ENCODE peak calls at places on chromosomes 4 and X, in nine cellular contexts. H is body of pancreas, I is Peyer's patch, Y is heart left ventricle, L is suprapubic skin, Q is testis, C is ovary, M is adrenal gland, P is IMR-90. E is an unnamed sample.

GRCh38 chr4:82560853-82561744 is 689 bp downstream of the TMEM150C start:
- DNase-seq in C (peak; percentile 45), H (no peak), I (no peak), P (no peak), Q (no peak), L (no peak), Y (no peak), M (peak; percentile 22), E (peak; percentile 44)

GRCh38 chr4:154491731-154492249 is at the start of gene DCHS2:
- DNase-seq in H (no peak), P (no peak), I (peak; percentile 59), M (peak; percentile 14), Q (no peak), Y (no peak), C (peak; percentile 44), L (peak; percentile 57), E (peak; percentile 58)

GRCh38 chr4:121358473-121358872 is 22.3 kb downstream of the QRFPR start:
- DNase-seq in Q (no peak), L (no peak), H (no peak), M (peak; percentile 21), C (no peak), Y (no peak), P (peak; percentile 23), I (no peak), E (no peak)

GRCh38 chrX:1295550-1295949 is 26.9 kb downstream of the CSF2RA start:
- DNase-seq in M (no peak), C (no peak), P (no peak), Q (no peak), H (no peak), I (no peak), Y (no peak), L (no peak), E (no peak)

GRCh38 chr4:121307441-121308327 is 73.1 kb downstream of the QRFPR start:
- DNase-seq in Y (no peak), Q (peak; percentile 51), M (no peak), I (no peak), H (no peak), C (no peak), L (no peak), P (peak; percentile 34), E (no peak)

GRCh38 chr4:48578132-48578964 is 88.3 kb downstream of the ZAR1 start:
- DNase-seq in C (no peak), Y (peak; percentile 55), Q (peak; percentile 87), M (peak; percentile 71), H (peak; percentile 64), L (no peak), I (peak; percentile 82), P (peak; percentile 78), E (peak; percentile 63)

GRCh38 chr4:55321707-55322264 is 24.3 kb upstream of the SRD5A3 start:
- DNase-seq in C (peak; percentile 44), L (peak; percentile 76), Y (peak; percentile 71), M (peak; percentile 80), Q (peak; percentile 88), I (peak; percentile 79), H (peak; percentile 63), P (peak; percentile 76), E (peak; percentile 38)

GRCh38 chr4:20512053-20512810 is 188.0 kb upstream of the PACRGL start:
- DNase-seq in L (no peak), P (no peak), Y (no peak), M (no peak), I (no peak), H (no peak), C (no peak), Q (no peak), E (no peak)

GRCh38 chr4:113008726-113009125 is 40.7 kb upstream of the ANK2 start:
- DNase-seq in H (no peak), Q (peak; percentile 18), C (no peak), I (no peak), L (no peak), M (no peak), Y (no peak), P (no peak), E (no peak)

GRCh38 chr4:6177587-6178197 is 22.7 kb downstream of the JAKMIP1 start:
- DNase-seq in Y (no peak), C (no peak), L (no peak), I (peak; percentile 74), Q (peak; percentile 64), P (no peak), M (no peak), H (no peak), E (no peak)

GRCh38 chrX:130952266-130953043 is 49.4 kb upstream of the ENOX2 start:
- DNase-seq in C (no peak), Q (no peak), M (no peak), P (no peak), L (no peak), I (no peak), Y (no peak), H (no peak), E (no peak)

GRCh38 chrX:137747231-137747630 is 181.3 kb downstream of the ZIC3 start:
- DNase-seq in H (no peak), Y (no peak), I (no peak), P (no peak), M (no peak), L (no peak), Q (no peak), C (no peak), E (no peak)

GRCh38 chr4:165874799-165875371 is 1.8 kb downstream of the TLL1 start:
- DNase-seq in I (peak; percentile 68), Y (peak; percentile 28), H (peak; percentile 33), L (no peak), Q (peak; percentile 72), C (no peak), M (peak; percentile 16), P (no peak), E (peak; percentile 46)

GRCh38 chr4:153577053-153577452 is 107.0 kb upstream of the TLR2 start:
- DNase-seq in Q (no peak), P (no peak), H (no peak), I (no peak), M (no peak), Y (no peak), L (no peak), C (no peak), E (no peak)

DNA sequence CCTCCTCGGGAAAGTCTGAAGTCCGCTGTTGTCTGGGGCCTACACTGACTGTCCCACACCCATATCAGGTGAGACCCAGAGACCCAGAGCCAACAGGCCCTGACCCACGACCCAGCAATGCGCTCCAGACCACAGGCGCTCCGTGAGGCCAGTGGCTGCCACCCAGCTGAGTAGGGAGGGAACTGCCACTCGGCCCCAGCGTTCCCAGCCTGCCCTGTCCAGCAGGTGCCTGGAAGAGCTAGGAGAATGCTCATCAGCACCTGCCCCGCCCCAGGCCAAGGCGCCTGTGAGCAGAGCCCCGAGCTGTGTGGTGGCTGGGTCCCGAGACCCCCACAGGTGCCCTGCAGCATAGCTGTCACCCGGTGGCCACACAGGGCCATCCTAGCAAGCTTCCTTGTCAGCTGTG is 2.7 kb downstream of the SPON2 start:
- DNase-seq in P (no peak), I (no peak), Y (no peak), L (no peak), H (no peak), C (no peak), Q (no peak), M (no peak), E (no peak)
- H3K4me3 ChIP-seq in P (no peak overlapping the region), I (no peak overlapping the region), Y (no peak overlapping the region), L (no peak overlapping the region), H (no peak overlapping the region), C (no peak overlapping the region), Q (no peak overlapping the region), M (no peak overlapping the region), E (no peak overlapping the region)

DNA sequence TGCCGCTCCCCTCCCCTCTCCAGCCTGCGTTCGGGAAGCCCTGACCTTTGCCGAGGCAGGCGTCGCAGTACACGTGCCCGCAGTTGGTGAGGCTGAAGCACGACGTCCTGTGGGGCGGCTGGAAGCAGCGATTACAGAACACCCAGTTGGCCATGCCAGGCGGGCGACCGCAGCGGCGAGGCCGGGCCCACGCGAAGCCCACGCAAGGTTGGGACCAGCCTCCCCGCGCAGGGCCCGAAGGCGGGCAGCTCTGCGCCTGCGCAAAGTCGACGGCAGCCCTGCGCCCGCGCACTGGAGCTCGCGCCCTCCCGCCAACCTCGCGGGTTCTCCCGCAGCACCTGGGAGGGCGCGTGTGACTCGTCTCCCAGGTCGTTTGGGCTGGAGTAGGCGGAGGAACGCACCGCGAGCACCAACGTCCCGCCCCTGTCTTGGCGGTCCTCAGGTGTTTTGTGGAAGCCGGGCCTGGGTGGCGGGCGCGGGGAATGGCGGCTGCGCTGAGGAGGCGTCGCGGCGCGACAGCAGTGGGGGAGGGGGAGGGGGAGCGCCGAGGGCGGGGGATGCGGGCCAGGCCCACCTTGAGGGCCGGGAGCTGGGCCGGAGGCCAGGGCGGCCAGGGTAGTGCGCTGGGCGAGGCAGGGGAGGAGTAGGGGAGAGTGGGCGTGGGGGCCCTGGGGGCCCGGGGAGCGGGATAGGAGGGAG is at the start of gene RNF212:
- DNase-seq in Y (no peak), H (peak; percentile 47), L (peak; percentile 57), P (no peak), Q (peak; percentile 38), M (no peak), I (no peak), C (peak; percentile 71), E (no peak)
- TF ChIP-seq POLR2A in Y (no peak), H (no peak), L (no peak), P (no peak), Q (no peak), M (no peak), I (no peak), C (no peak), E (no peak)

DNA sequence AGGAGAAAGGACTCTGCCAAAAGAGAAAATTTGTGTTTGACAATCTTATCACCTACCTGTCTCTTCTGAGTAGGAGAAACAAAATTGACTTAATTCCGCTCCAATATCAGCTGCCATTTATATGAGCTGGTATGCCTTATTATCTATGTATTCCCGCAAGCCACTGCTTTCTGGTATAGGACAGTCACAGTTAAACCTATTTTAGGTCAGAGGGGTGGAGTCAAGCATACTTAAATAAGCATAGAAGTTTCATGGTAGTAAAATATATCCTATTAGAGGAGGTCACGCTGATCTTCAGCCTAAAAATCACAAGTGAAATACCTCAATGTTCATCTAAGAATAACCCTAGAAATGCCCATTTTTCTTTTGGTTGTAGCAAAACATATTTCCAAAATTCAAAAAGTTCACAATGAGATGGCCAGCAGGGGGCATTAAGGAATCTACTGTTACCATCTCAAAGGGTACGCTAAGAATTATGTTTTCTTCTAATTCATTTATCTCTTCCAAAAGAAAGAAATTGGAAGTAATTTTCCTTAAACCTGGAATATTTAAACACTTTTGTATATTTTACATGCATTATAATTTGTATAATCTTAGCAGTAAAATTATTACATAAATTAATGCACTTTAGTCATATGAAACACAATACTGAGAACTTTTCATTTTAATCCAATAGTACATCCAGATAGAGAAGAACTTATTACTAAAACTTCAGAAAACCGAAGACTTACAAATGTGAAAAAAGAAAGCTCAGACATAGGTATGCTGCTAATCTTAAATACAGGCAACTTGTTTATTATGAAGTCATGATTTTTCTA is 10.5 kb downstream of the PPAT start:
- DNase-seq in M (peak; percentile 31), H (peak; percentile 17), L (no peak), I (peak; percentile 69), C (no peak), P (peak; percentile 45), Q (peak; percentile 68), Y (no peak), E (no peak)
- H3K27ac ChIP-seq in M (no peak overlapping the region), H (no peak overlapping the region), L (no peak overlapping the region), I (no peak overlapping the region), C (no peak overlapping the region), P (no peak overlapping the region), Q (no peak overlapping the region), Y (no peak overlapping the region), E (no peak overlapping the region)

DNA sequence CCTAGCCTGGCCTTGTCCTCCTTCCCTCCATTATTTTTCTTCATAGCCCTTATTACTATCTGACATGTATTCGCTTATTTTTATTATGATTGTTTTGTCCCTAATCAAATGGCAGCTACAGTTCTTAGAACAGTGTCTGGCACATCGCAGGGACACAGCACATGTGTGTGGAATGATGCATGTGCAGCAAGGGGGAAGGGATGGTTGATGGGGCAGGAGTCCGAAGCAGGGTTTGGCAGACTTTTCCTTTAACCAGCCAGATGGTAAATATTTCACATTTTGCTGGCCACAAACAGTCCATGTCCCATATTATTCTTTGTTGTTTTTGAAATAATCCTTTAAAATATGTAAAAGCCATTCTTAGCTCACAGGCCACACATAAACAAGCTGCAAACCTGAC is 128.3 kb upstream of the STIM2 start:
- DNase-seq in H (no peak), M (no peak), I (no peak), Y (no peak), Q (no peak), L (no peak), C (no peak), P (no peak), E (no peak)
- H3K4me3 ChIP-seq in H (no peak overlapping the region), M (no peak overlapping the region), I (no peak overlapping the region), Y (no peak overlapping the region), Q (no peak overlapping the region), L (no peak overlapping the region), C (no peak overlapping the region), P (no peak overlapping the region), E (no peak overlapping the region)

E was measured in right lobe of liver.